ENCODE peak calls at places on chromosomes 3 and 15, in seven cellular contexts. R is adrenal gland, X is HL-60, C is RWPE1, N is astrocyte of the spinal cord, K is tibial artery, D is GM13976. L is an unnamed sample.

GRCh38 chr15:96330064-96330449 is 443 bp upstream of the NR2F2 start:
- DNase-seq in K (peak), R (peak), N (peak), C (peak), X (peak), D (no peak), L (no peak)

GRCh38 chr15:63818628-63819027 is 15.1 kb downstream of the HERC1 start:
- DNase-seq in X (no peak), N (no peak), K (no peak), R (no peak), C (no peak), D (no peak), L (no peak)

GRCh38 chr3:27357665-27358258 is 11.4 kb downstream of the NEK10 start:
- DNase-seq in X (peak), C (peak), K (peak), N (peak), D (peak), R (peak), L (no peak)

GRCh38 chr3:197029511-197030167 is at the start of gene MELTF:
- DNase-seq in D (peak), C (peak), X (peak), R (no peak), K (no peak), N (peak), L (no peak)

GRCh38 chr15:94026458-94026967 is 204.8 kb upstream of the MCTP2 start:
- DNase-seq in N (peak), X (no peak), K (no peak), C (peak), D (no peak), R (no peak), L (no peak)

GRCh38 chr3:48929358-48930035 is 10.9 kb downstream of the ARIH2 start:
- DNase-seq in X (no peak), K (no peak), C (no peak), R (no peak), D (no peak), N (peak), L (no peak)

GRCh38 chr3:126212629-126213375 is 32.4 kb upstream of the ALDH1L1 start:
- DNase-seq in X (no peak), R (peak), C (peak), K (no peak), D (peak), N (peak), L (no peak)

GRCh38 chr15:38688761-38689160 is 124.1 kb upstream of the RASGRP1 start:
- DNase-seq in N (no peak), R (no peak), D (no peak), C (no peak), K (no peak), X (no peak), L (no peak)

GRCh38 chr15:68789041-68789920 is 31.4 kb downstream of the ANP32A start:
- DNase-seq in D (no peak), N (no peak), X (no peak), K (no peak), R (no peak), C (no peak), L (no peak)

GRCh38 chr3:46900007-46900292 is 22.4 kb downstream of the PTH1R start:
- DNase-seq in K (no peak), X (no peak), D (no peak), C (no peak), R (no peak), N (no peak), L (no peak)

GRCh38 chr15:63094495-63094931 is 27.1 kb upstream of the LACTB start:
- DNase-seq in D (no peak), K (no peak), N (peak), R (no peak), C (no peak), X (no peak), L (no peak)

GRCh38 chr15:61131598-61131954 is 97.5 kb downstream of the RORA start:
- DNase-seq in R (no peak), X (no peak), N (no peak), K (no peak), D (no peak), C (no peak), L (no peak)

GRCh38 chr3:195768414-195768813 is 43.3 kb downstream of the MUC4 start:
- DNase-seq in R (no peak), D (no peak), X (no peak), N (no peak), K (no peak), C (no peak), L (no peak)

GRCh38 chr3:50169858-50170257 is 14.7 kb downstream of the SEMA3F start:
- DNase-seq in K (no peak), D (no peak), C (no peak), N (no peak), X (no peak), R (no peak), L (no peak)

GRCh38 chr3:47716656-47717055 is 65.0 kb downstream of the SMARCC1 start:
- DNase-seq in K (no peak), R (no peak), C (no peak), D (no peak), N (no peak), X (no peak), L (no peak)

GRCh38 chr15:44519537-44519936 is 17.4 kb upstream of the EIF3J start:
- DNase-seq in X (no peak), R (no peak), K (no peak), C (no peak), D (no peak), N (no peak), L (no peak)

GRCh38 chr15:31295660-31296059 is 31.0 kb upstream of the KLF13 start:
- DNase-seq in R (peak), D (no peak), C (no peak), K (no peak), N (no peak), X (no peak), L (no peak)

GRCh38 chr3:29185706-29186105 is 95.2 kb upstream of the RBMS3 start:
- DNase-seq in C (no peak), R (no peak), N (no peak), X (no peak), K (no peak), D (no peak), L (no peak)

GRCh38 chr3:56980798-56981390 is 79.6 kb upstream of the SPATA12 start:
- DNase-seq in D (no peak), X (peak), R (peak), N (peak), K (peak), C (peak), L (peak)

GRCh38 chr15:72340366-72340765 is 20.4 kb upstream of the CELF6 start:
- DNase-seq in C (no peak), N (no peak), D (no peak), K (no peak), X (no peak), R (no peak), L (no peak)

GRCh38 chr3:173217127-173217526 is 76.1 kb upstream of the SPATA16 start:
- DNase-seq in X (no peak), N (peak), R (no peak), C (no peak), K (no peak), D (no peak), L (no peak)

GRCh38 chr3:180523040-180523439 is 78.9 kb upstream of the TTC14 start:
- DNase-seq in R (no peak), K (no peak), X (no peak), D (no peak), C (no peak), N (no peak), L (no peak)

GRCh38 chr3:177731644-177732268 is 534.5 kb upstream of the TBL1XR1 start:
- DNase-seq in K (no peak), R (no peak), N (peak), D (no peak), C (no peak), X (no peak), L (no peak)

GRCh38 chr3:197306374-197307086 is 8.1 kb upstream of the DLG1 start:
- DNase-seq in R (no peak), X (no peak), K (no peak), N (peak), C (peak), D (no peak), L (no peak)

GRCh38 chr3:146928421-146929059 is 323.4 kb upstream of the PLSCR5 start:
- DNase-seq in C (no peak), R (no peak), K (no peak), D (no peak), N (no peak), X (no peak), L (no peak)

GRCh38 chr3:52442409-52443267 is 2.3 kb downstream of the SEMA3G start:
- DNase-seq in D (no peak), N (no peak), R (no peak), X (no peak), K (no peak), C (no peak), L (no peak)

GRCh38 chr3:40930131-40930538 is 269.2 kb upstream of the CTNNB1 start:
- DNase-seq in R (no peak), X (no peak), N (no peak), D (no peak), C (no peak), K (no peak), L (no peak)

GRCh38 chr3:194775731-194776130 is 90.0 kb downstream of the FAM43A start:
- DNase-seq in D (no peak), R (no peak), N (no peak), X (no peak), K (no peak), C (no peak), L (no peak)

GRCh38 chr3:184570501-184570900 is 8.9 kb downstream of the EPHB3 start:
- DNase-seq in X (no peak), C (no peak), D (no peak), N (no peak), R (no peak), K (no peak), L (no peak)

GRCh38 chr15:61459785-61460707 is 230.9 kb upstream of the RORA start:
- DNase-seq in D (no peak), K (no peak), N (peak), C (peak), R (peak), X (no peak), L (no peak)

GRCh38 chr15:92914768-92915221 is 14.7 kb downstream of the CHD2 start:
- DNase-seq in X (no peak), N (no peak), C (no peak), D (no peak), K (no peak), R (no peak), L (no peak)

GRCh38 chr3:4264040-4264439 is 39.1 kb upstream of the SETMAR start:
- DNase-seq in C (no peak), X (no peak), D (no peak), N (no peak), R (no peak), K (no peak), L (no peak)

GRCh38 chr3:171223396-171223795 is 196.9 kb upstream of the SLC2A2 start:
- DNase-seq in C (no peak), K (no peak), D (no peak), N (no peak), R (no peak), X (no peak), L (no peak)

GRCh38 chr3:157135671-157136396 is 24.1 kb downstream of the CCNL1 start:
- DNase-seq in C (no peak), K (peak), X (no peak), N (peak), R (peak), D (no peak), L (no peak)

GRCh38 chr15:94383706-94384105 is 152.3 kb downstream of the MCTP2 start:
- DNase-seq in C (peak), X (no peak), K (no peak), D (no peak), R (no peak), N (no peak), L (no peak)

GRCh38 chr3:170469151-170470062 is 50.7 kb downstream of the CLDN11 start:
- DNase-seq in K (no peak), X (no peak), N (peak), R (no peak), C (no peak), D (no peak), L (no peak)

GRCh38 chr3:66302288-66302687 is 81.5 kb downstream of the SLC25A26 start:
- DNase-seq in C (no peak), K (no peak), D (no peak), R (no peak), N (no peak), X (no peak), L (no peak)

GRCh38 chr3:1883489-1883888 is 215.2 kb upstream of the CNTN4 start:
- DNase-seq in N (no peak), X (no peak), K (no peak), R (no peak), D (no peak), C (no peak), L (no peak)

GRCh38 chr15:38536201-38536676 is 28.4 kb downstream of the RASGRP1 start:
- DNase-seq in X (no peak), N (peak), D (no peak), K (peak), R (peak), C (no peak), L (peak)

DNA sequence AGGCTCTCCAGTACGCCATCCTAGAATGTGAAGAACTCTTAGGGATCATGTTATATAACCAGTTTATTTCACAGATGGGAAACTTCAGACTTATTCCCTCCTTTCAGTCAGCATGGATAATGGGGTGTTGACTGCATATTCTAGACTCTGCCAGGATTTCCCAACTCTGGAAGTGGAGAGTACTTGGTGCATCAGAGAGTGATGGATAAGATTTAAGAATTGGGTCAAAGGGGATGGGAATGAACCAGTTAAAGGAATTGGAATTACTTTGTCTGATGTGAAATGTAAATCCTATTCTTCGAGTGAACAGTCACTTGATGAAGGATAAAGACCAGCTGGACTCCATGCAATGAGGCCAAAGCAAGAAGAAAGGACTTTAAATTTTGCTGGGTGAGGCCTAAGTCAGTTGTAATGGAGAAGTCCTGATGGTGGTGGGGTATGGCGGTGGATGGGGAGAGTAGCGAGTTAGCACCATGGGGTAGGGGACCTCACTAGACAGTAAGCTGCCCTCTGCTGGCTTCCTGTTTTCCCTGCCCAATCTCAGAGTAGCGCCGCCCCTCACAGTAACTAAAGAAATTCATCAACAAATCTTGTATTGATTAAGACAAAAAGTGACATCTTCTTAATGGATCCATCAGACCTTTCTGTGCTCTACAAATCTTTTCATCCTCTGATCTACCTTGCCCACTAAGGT is 7.3 kb upstream of the CACNA1D start:
- DNase-seq in N (no peak), D (no peak), K (no peak), R (no peak), C (no peak), X (no peak), L (no peak)
- TF ChIP-seq CTCF in N (no peak), D (no peak), K (no peak), R (no peak), C (no peak), X (no peak), L (no peak)

GRCh38 chr3:127857270-127857801 is 35.0 kb upstream of the MGLL start:
- DNase-seq in C (peak), R (no peak), D (peak), K (no peak), N (no peak), X (no peak), L (no peak)
- TF ChIP-seq CTCF in C (no peak), R (no peak), D (peak), K (peak), N (peak), X (no peak), L (no peak)

GRCh38 chr3:37992271-37993066 is 1.9 kb downstream of the VILL start:
- DNase-seq in K (peak), D (no peak), N (no peak), R (no peak), X (no peak), C (no peak), L (no peak)

GRCh38 chr3:37993067-37993809 is 2.7 kb downstream of the VILL start:
- DNase-seq in N (no peak), C (no peak), R (no peak), D (no peak), K (no peak), X (no peak), L (no peak)

GRCh38 chr3:37994639-37994972 is 4.0 kb downstream of the VILL start:
- DNase-seq in D (peak), R (peak), X (no peak), N (no peak), K (no peak), C (no peak), L (no peak)

GRCh38 chr3:37995652-37996641 is 5.4 kb downstream of the VILL start:
- DNase-seq in X (no peak), D (no peak), N (no peak), C (no peak), R (peak), K (peak), L (no peak)

GRCh38 chr3:37993811-37994638 is 3.4 kb downstream of the VILL start:
- DNase-seq in K (peak), D (peak), C (no peak), N (peak), X (peak), R (peak), L (peak)
- TF ChIP-seq CTCF in K (no peak), D (no peak), C (no peak), N (peak), X (no peak), R (no peak), L (no peak)

GRCh38 chr3:37652851-37653250 is 208.8 kb upstream of the CTDSPL start:
- DNase-seq in R (no peak), K (peak), D (no peak), X (no peak), C (no peak), N (no peak), L (no peak)
- TF ChIP-seq CTCF in R (no peak), K (no peak), D (no peak), X (no peak), C (no peak), N (no peak), L (no peak)

DNA sequence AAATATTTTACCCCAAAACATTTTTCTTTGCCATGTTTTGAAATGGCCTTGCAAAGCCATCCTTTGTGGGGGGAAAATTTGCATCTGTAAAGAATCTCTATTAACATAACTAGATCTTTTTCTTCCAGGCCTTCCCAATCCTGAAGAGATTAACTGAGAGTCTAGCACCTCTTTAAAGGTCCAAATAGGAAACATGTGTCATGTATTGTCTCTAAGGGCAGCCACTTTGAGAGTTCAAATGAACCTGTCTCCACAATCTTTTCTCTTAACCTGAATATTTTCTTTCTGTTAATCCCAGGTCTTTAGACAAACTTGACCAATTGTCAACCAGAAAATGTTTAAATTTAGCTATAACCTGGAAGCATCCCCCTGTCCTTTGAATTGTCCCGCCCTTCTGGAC is 236.6 kb upstream of the PROK2 start:
- DNase-seq in K (no peak), D (no peak), X (no peak), R (no peak), N (no peak), C (no peak), L (no peak)
- TF ChIP-seq CTCF in K (no peak), D (no peak), X (no peak), R (no peak), N (no peak), C (no peak), L (no peak)

DNA sequence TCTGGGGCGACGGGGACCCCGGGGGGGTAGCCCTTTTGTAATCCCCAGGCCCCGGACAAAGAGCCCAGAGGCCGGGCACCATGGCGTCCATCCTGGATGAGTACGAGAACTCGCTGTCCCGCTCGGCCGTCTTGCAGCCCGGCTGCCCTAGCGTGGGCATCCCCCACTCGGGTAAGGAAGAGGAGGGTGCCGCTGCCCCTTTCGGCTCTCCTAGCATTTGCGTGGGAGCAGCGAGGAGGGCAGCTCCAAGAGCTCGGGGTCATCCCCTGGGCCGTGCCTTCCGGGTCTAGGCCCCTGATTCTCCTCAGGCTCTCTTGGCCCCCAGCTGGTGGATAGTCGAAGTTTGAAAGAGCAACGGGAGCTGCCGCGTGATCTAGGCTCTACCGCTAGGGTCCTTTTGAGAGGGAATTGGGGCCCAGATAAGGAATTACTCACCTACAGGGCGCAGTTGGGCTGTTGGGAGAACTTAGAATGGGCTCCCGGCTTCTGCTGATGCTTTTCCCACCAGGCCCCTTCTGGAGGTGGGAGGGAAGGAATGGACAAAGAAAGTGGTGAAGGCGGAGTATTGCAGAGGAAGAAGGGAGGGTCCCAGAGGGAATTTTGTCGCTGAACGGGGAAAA is 549 bp downstream of the VPS18 start:
- DNase-seq in K (peak), X (peak), C (peak), N (peak), R (peak), D (peak), L (no peak)
- TF ChIP-seq CTCF in K (peak), X (peak), C (peak), N (peak), R (peak), D (peak), L (peak)

GRCh38 chr3:185995352-185995751 is 57.5 kb upstream of the TRA2B start:
- DNase-seq in X (no peak), D (no peak), C (peak), K (no peak), R (peak), N (peak), L (no peak)

GRCh38 chr3:186001838-186002237 is 64.0 kb upstream of the TRA2B start:
- DNase-seq in R (no peak), X (no peak), D (no peak), C (no peak), K (no peak), N (no peak), L (no peak)

GRCh38 chr3:185997130-185997529 is 59.3 kb upstream of the TRA2B start:
- DNase-seq in N (no peak), R (no peak), K (no peak), D (no peak), C (no peak), X (no peak), L (no peak)

GRCh38 chr3:185999221-185999620 is 61.4 kb upstream of the TRA2B start:
- DNase-seq in X (no peak), C (no peak), K (no peak), D (no peak), R (no peak), N (no peak), L (no peak)

GRCh38 chr3:185998136-185998535 is 60.3 kb upstream of the TRA2B start:
- DNase-seq in C (no peak), K (no peak), R (no peak), N (no peak), D (no peak), X (peak), L (no peak)
- TF ChIP-seq CTCF in C (no peak), K (no peak), R (no peak), N (no peak), D (no peak), X (no peak), L (no peak)

DNA sequence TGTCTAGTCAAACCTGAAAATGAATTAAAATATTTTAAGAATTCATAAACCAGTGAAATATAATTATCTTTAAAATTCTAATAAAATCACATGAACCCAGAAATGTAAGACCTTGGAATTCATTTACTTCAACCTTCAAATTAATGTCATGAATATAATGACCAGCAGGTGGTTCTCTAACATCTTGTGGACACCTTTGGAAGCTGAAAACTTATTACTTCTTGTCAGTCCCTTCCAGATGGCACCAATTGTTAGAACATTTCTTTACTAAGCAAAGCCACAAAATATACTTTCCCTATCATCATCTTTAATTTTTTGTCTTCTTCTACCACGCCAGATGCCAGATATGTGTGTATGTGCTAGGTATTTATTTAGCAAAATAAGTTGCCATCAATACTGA is 240.0 kb downstream of the MBNL1 start:
- DNase-seq in D (no peak), X (no peak), N (no peak), R (no peak), C (peak), K (no peak), L (no peak)
- TF ChIP-seq CTCF in D (no peak), X (no peak), N (no peak), R (peak), C (peak), K (peak), L (no peak)